ENCODE peak calls at places on chromosome 20, in four cellular contexts. V is GM12878, Y is H1, W is HCT116. L is an unnamed sample.
A peak's percentile ranks its signal among the peaks of the same experiment; 100 is the strongest.

GRCh38 chr20:61953789-61954125 is 111.9 kb downstream of the TAF4 start:
- DNase-seq in V (no peak), Y (no peak), W (no peak), L (no peak)

GRCh38 chr20:19073584-19074198 is 138.8 kb upstream of the SLC24A3 start:
- DNase-seq in V (no peak), Y (peak; percentile 15), W (no peak), L (peak; percentile 26)

GRCh38 chr20:24991897-24992419 is 593 bp downstream of the APMAP start:
- DNase-seq in V (no peak), Y (no peak), W (no peak), L (peak; percentile 56)

GRCh38 chr20:24987873-24988835 is 4.4 kb downstream of the APMAP start:
- DNase-seq in V (no peak), Y (no peak), W (no peak), L (no peak)

GRCh38 chr20:17873410-17874270 is 95.0 kb downstream of the SNX5 start:
- DNase-seq in V (no peak), Y (no peak), W (peak; percentile 57), L (peak; percentile 85)

GRCh38 chr20:48292806-48293205 is 507.5 kb upstream of the SULF2 start:
- DNase-seq in V (no peak), Y (peak; percentile 70), W (no peak), L (no peak)

GRCh38 chr20:23582293-23582692 is 14.0 kb upstream of the CST9L start:
- DNase-seq in V (no peak), Y (no peak), W (no peak), L (no peak)

GRCh38 chr20:23092409-23092756 is 6.3 kb upstream of the CD93 start:
- DNase-seq in V (no peak), Y (no peak), W (no peak), L (no peak)

GRCh38 chr20:62236200-62236599 is 2.1 kb upstream of the OSBPL2 start:
- DNase-seq in V (no peak), Y (no peak), W (no peak), L (no peak)

GRCh38 chr20:46709459-46710148 is at the start of gene SLC2A10:
- DNase-seq in V (no peak), Y (no peak), W (no peak), L (peak; percentile 87)

GRCh38 chr20:41635158-41635557 is 17.0 kb upstream of the CHD6 start:
- DNase-seq in V (no peak), Y (no peak), W (no peak), L (no peak)

GRCh38 chr20:17969276-17969883 is 562 bp downstream of the MGME1 start:
- DNase-seq in V (no peak), Y (no peak), W (no peak), L (peak; percentile 53)

GRCh38 chr20:4720977-4721349 is 746 bp upstream of the PRND start:
- DNase-seq in V (no peak), Y (no peak), W (no peak), L (peak; percentile 34)

GRCh38 chr20:63503524-63503923 is 4.6 kb upstream of the EEF1A2 start:
- DNase-seq in V (no peak), Y (no peak), W (no peak), L (peak; percentile 33)

GRCh38 chr20:2102585-2103453 is 1.2 kb downstream of the STK35 start:
- DNase-seq in V (no peak), Y (peak; percentile 29), W (peak; percentile 76), L (peak; percentile 97)

GRCh38 chr20:54494303-54495006 is 19.1 kb downstream of the DOK5 start:
- DNase-seq in V (no peak), Y (no peak), W (no peak), L (no peak)

GRCh38 chr20:38180781-38181180 is 15.7 kb upstream of the TGM2 start:
- DNase-seq in V (no peak), Y (no peak), W (no peak), L (no peak)

GRCh38 chr20:49483706-49484101 is 1.2 kb upstream of the KCNB1 start:
- DNase-seq in V (no peak), Y (no peak), W (no peak), L (peak; percentile 85)

GRCh38 chr20:23145281-23145700 is 59.2 kb upstream of the CD93 start:
- DNase-seq in V (no peak), Y (no peak), W (no peak), L (no peak)

GRCh38 chr20:19824861-19825260 is 66.8 kb downstream of the RIN2 start:
- DNase-seq in V (no peak), Y (no peak), W (no peak), L (no peak)

GRCh38 chr20:20624914-20625313 is 87.5 kb downstream of the RALGAPA2 start:
- DNase-seq in V (no peak), Y (no peak), W (no peak), L (no peak)

GRCh38 chr20:13113731-13114130 is 105.0 kb downstream of the SPTLC3 start:
- DNase-seq in V (no peak), Y (no peak), W (no peak), L (no peak)

GRCh38 chr20:17749979-17750721 is 50.4 kb downstream of the BANF2 start:
- DNase-seq in V (no peak), Y (no peak), W (no peak), L (no peak)

GRCh38 chr20:15378151-15378550 is 1040.7 kb upstream of the FLRT3 start:
- DNase-seq in V (no peak), Y (no peak), W (no peak), L (no peak)

GRCh38 chr20:31934968-31935764 is 16.7 kb downstream of the PDRG1 start:
- DNase-seq in V (no peak), Y (peak; percentile 50), W (no peak), L (peak; percentile 37)

GRCh38 chr20:63765082-63765873 is 25.7 kb downstream of the SLC2A4RG start:
- DNase-seq in V (no peak), Y (no peak), W (no peak), L (no peak)

GRCh38 chr20:56778765-56779195 is 149.7 kb downstream of the TFAP2C start:
- DNase-seq in V (no peak), Y (no peak), W (no peak), L (peak; percentile 19)

GRCh38 chr20:50333131-50333530 is 142.5 kb downstream of the CEBPB start:
- DNase-seq in V (no peak), Y (no peak), W (no peak), L (no peak)

DNA sequence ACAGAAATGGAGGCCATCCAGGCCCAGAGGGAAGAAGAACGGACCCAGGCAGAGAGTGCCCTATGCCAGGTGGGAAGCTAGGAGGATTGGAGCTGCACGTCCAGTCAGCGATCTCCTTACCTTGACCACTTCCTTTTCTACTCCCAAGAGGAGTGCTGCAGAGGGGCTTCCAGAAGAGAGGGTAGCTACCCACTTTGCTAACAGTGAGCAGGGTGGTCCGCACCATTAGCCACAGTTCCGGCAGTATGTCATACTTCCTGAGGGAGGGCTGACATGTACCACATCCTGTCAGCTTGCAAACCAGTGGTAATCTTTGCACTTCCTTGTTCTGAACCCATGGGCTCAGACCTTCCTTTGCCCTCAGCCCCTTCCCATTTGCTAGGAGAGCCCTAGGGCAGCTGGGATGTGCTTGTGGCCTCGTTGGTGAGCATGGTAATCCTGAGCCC is 35.4 kb downstream of the CEP250 start:
- DNase-seq in V (peak; percentile 51), Y (no peak), W (no peak), L (no peak)
- H2AFZ ChIP-seq in V (peak overlapping the region; percentile 52), Y (no peak overlapping the region), W (no peak overlapping the region), L (no peak overlapping the region)

GRCh38 chr20:7375905-7376304 is 564.4 kb downstream of the HAO1 start:
- DNase-seq in V (no peak), Y (no peak), W (peak; percentile 2), L (no peak)
- TF ChIP-seq CTCF in V (peak; percentile 22), Y (no peak), W (peak; percentile 29), L (peak; percentile 55)

GRCh38 chr20:33730946-33731692 is 677 bp upstream of the ZNF341 start:
- DNase-seq in V (no peak), Y (no peak), W (no peak), L (no peak)
- TF ChIP-seq MAX in V (no peak), Y (no peak), W (no peak), L (no peak)

GRCh38 chr20:39553120-39553519 is 591.0 kb downstream of the DHX35 start:
- DNase-seq in V (no peak), Y (no peak), W (no peak), L (no peak)

GRCh38 chr20:39547546-39548410 is 585.6 kb downstream of the DHX35 start:
- DNase-seq in V (no peak), Y (no peak), W (no peak), L (no peak)
- H2AFZ ChIP-seq in V (no peak overlapping the region), Y (no peak overlapping the region), W (no peak overlapping the region), L (no peak overlapping the region)

DNA sequence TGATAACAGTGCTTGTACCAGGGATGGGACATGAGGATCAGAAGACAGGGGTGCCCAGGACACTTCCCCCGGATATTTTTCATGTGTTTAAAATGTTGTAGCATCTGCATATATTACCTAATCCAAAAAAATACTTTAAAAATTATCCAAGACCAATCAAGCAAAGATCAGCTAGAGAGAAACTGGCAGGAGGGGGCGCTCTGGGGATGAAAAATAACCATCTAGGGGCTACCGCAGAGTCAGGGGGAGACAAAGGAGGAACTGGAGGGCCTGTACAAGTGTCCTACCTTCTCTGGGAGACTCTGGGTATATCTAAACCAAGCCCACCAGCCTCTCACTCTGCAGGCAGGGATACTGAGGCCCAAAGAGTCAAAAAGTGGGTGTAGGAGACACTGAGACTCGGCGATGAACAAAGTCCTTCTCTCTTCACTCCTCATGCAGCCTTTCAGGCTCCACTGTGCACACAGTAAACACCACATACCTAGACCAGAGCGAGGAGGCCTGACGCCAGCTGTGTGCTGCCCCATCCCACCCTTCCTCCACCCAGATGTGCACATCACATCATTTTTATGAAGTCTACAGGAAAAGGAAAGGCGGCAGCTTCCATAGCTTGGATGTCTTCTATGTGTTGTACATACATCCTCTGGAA is 9.8 kb downstream of the RIMS4 start:
- DNase-seq in V (no peak), Y (no peak), W (no peak), L (peak; percentile 36)
- TF ChIP-seq CTCF in V (no peak), Y (peak; percentile 45), W (peak; percentile 51), L (peak; percentile 46)